ENCODE peak calls at places on chromosomes 13 and 19, in five cellular contexts. Q is AG10803, J is heart left ventricle, R is HTR-8/SVneo, Z is HS-27A. D is an unnamed sample.

GRCh38 chr19:55206664-55207500 is 2.4 kb downstream of the PTPRH start:
- DNase-seq in Q (peak), J (peak), R (peak), Z (peak), D (peak)

GRCh38 chr13:29683041-29683440 is 87.6 kb upstream of the SLC7A1 start:
- DNase-seq in Q (no peak), J (no peak), R (no peak), Z (no peak), D (no peak)

GRCh38 chr13:46480131-46480530 is 72.8 kb upstream of the LRCH1 start:
- DNase-seq in Q (no peak), J (no peak), R (no peak), Z (no peak), D (no peak)

GRCh38 chr19:54952591-54953344 is 5.4 kb upstream of the NLRP7 start:
- DNase-seq in Q (no peak), J (no peak), R (no peak), Z (no peak), D (peak)

GRCh38 chr19:20307127-20307526 is 140.1 kb downstream of the ZNF486 start:
- DNase-seq in Q (no peak), J (no peak), R (no peak), Z (no peak), D (no peak)

GRCh38 chr19:46478356-46478986 is 7.1 kb upstream of the PNMA8A start:
- DNase-seq in Q (peak), J (no peak), R (no peak), Z (no peak), D (no peak)

GRCh38 chr19:35410487-35410886 is 37.6 kb upstream of the FFAR2 start:
- DNase-seq in Q (no peak), J (no peak), R (no peak), Z (no peak), D (no peak)

GRCh38 chr13:95160112-95160906 is 140.9 kb downstream of the ABCC4 start:
- DNase-seq in Q (no peak), J (no peak), R (no peak), Z (no peak), D (no peak)

GRCh38 chr13:114226088-114226487 is 8.6 kb upstream of the CDC16 start:
- DNase-seq in Q (peak), J (no peak), R (no peak), Z (no peak), D (no peak)

GRCh38 chr13:52925221-52925620 is 76.8 kb upstream of the PCDH8 start:
- DNase-seq in Q (no peak), J (no peak), R (no peak), Z (no peak), D (no peak)

GRCh38 chr13:51453308-51453958 is 597 bp upstream of the INTS6 start:
- DNase-seq in Q (no peak), J (peak), R (no peak), Z (peak), D (peak)

GRCh38 chr19:16062789-16063188 is 13.5 kb upstream of the TPM4 start:
- DNase-seq in Q (no peak), J (no peak), R (no peak), Z (no peak), D (no peak)

GRCh38 chr19:6064016-6064702 is 46.1 kb downstream of the RFX2 start:
- DNase-seq in Q (peak), J (no peak), R (no peak), Z (no peak), D (no peak)

GRCh38 chr13:53522034-53522433 is 493.4 kb downstream of the OLFM4 start:
- DNase-seq in Q (no peak), J (no peak), R (no peak), Z (no peak), D (no peak)

GRCh38 chr19:6362351-6362801 is 1.0 kb downstream of the CLPP start:
- DNase-seq in Q (no peak), J (no peak), R (no peak), Z (no peak), D (no peak)

D was measured in HS-5.